ENCODE peak calls at places on chromosomes 5 and 9, in five cellular contexts. E is stomach, V is cardiac muscle cell, H is spleen, O is tibial nerve. A is an unnamed sample. For H3K36me3, the result is how much of the 10 kb centered on the place peaks cover.

GRCh38 chr5:2109566-2109965 is 226.8 kb upstream of the IRX4 start:
- DNase-seq in H (no peak), E (no peak), O (no peak), V (no peak), A (no peak)

GRCh38 chr5:87020099-87020934 is 247.4 kb upstream of the RASA1 start:
- DNase-seq in O (peak), V (peak), H (peak), E (no peak), A (no peak)

GRCh38 chr5:3517331-3517730 is 78.3 kb upstream of the IRX1 start:
- DNase-seq in H (no peak), V (no peak), E (no peak), O (no peak), A (no peak)

GRCh38 chr9:126860757-126861466 is 473 bp downstream of the ZBTB34 start:
- DNase-seq in E (peak), V (peak), O (no peak), H (peak), A (no peak)

GRCh38 chr5:149664666-149665415 is 65.3 kb upstream of the PPARGC1B start:
- DNase-seq in V (no peak), O (no peak), H (no peak), E (no peak), A (no peak)

GRCh38 chr9:134594376-134594941 is 47.1 kb upstream of the COL5A1 start:
- DNase-seq in V (no peak), O (no peak), E (no peak), H (no peak), A (no peak)

GRCh38 chr5:94157704-94158608 is 416.6 kb upstream of the POU5F2 start:
- DNase-seq in E (no peak), H (no peak), V (no peak), O (no peak), A (no peak)

GRCh38 chr5:125481506-125482455 is 735.3 kb upstream of the ZNF608 start:
- DNase-seq in H (no peak), V (no peak), O (no peak), E (no peak), A (no peak)

GRCh38 chr5:124408738-124409453 is 337.5 kb downstream of the ZNF608 start:
- DNase-seq in H (no peak), O (no peak), V (peak), E (no peak), A (peak)

GRCh38 chr5:96881511-96882115 is 5.3 kb downstream of the ERAP2 start:
- DNase-seq in H (no peak), E (no peak), O (no peak), V (peak), A (peak)

GRCh38 chr5:172972557-172972956 is 11.0 kb upstream of the ATP6V0E1 start:
- DNase-seq in O (no peak), E (no peak), V (no peak), H (no peak), A (no peak)

GRCh38 chr9:34218452-34218851 is 39.6 kb downstream of the UBAP1 start:
- DNase-seq in E (no peak), H (no peak), O (no peak), V (no peak), A (no peak)

GRCh38 chr5:91998774-91999173 is 615.7 kb upstream of the ARRDC3 start:
- DNase-seq in E (no peak), V (no peak), H (no peak), O (no peak), A (no peak)
- H3K36me3 ChIP-seq in E (under half), V (under half), H (under half), O (under half), A (under half)

GRCh38 chr5:159341145-159341544 is 10.9 kb upstream of the IL12B start:
- DNase-seq in O (no peak), V (no peak), H (no peak), E (no peak), A (no peak)
- H3K27ac ChIP-seq in O (no peak), V (no peak), H (no peak), E (no peak), A (no peak)

DNA sequence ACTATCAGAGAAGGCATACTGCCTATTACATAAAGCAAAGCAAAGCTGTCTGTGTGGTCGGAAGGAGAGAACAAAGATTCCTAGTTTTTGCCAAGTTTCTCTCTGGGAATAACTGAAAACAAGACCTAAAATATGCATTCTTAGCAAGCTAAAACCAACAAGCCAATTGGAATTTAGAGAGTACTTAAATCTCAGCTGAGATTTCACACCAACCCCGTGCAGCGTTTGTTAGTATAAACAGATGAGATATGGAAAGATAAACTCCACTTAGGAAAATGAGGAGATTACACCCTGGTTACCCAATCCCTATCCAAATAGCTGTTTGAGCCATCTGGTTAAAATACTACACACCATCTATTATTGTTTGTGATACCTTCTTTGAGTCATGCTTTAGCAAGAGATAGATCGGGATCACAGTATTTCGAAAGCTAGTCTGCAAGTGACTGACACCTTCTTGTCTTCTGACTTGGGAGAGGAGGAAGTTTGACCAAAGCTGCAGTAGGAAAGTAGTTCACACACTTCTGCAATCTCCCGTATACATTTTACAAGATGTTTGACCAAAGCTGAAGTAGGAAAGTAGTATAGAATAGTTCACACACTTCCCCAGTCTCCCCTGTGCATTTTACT is 18.2 kb downstream of the FAF2 start:
- DNase-seq in O (peak), E (no peak), H (no peak), V (peak), A (peak)
- H3K36me3 ChIP-seq in O (under half), E (under half), H (under half), V (under half), A (under half)

GRCh38 chr5:79464278-79464677 is 49.7 kb downstream of the HOMER1 start:
- DNase-seq in H (no peak), V (no peak), E (no peak), O (no peak), A (no peak)
- H3K27ac ChIP-seq in H (no peak), V (no peak), E (no peak), O (no peak), A (no peak)

GRCh38 chr5:98771389-98772109 is 1.9 kb upstream of the RGMB start:
- DNase-seq in H (no peak), V (peak), O (peak), E (peak), A (peak)

GRCh38 chr5:98773464-98774191 is at the start of gene RGMB:
- DNase-seq in H (peak), V (peak), O (peak), E (peak), A (peak)

GRCh38 chr5:98770911-98771322 is 2.5 kb upstream of the RGMB start:
- DNase-seq in V (peak), E (no peak), H (no peak), O (no peak), A (peak)

GRCh38 chr5:98773214-98773463 is 324 bp upstream of the RGMB start:
- DNase-seq in O (no peak), V (no peak), E (no peak), H (no peak), A (no peak)

DNA sequence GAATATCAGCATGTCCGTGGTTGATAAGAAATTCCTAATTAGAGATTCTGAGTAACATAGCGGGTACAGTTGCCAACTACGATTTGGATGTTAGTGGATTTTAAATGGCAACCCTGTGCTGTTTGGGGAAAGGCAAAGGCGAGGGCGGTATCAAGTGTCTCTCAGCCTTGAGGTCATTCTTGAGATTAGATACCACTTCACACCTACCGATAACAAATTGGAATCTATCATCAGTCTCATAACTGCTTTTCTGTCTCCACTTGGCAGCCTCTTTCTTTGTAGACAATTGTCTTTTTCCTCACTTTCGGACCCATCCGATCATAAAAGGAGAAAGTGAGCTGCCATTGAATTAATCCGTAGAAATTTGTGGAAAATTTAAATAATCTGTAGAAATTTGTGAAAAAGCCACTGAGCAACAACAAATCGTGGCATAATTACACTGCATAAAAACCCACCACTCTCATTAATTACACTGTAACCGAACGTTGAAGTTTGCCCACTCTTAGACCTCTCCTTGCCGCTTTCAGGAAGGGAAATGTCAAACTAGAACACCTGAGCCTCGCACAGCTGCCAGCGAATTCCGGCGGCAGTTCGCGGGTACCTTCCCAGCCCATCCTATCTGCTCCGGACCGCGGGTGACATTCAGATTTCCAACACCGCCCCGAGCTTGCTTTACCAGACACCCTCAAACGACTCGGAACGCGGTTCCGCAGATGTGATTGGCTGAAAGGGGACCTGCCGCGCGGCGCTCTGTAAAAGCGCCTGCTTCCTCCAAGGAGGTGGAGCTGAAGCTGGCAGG is 849 bp upstream of the RGMB start:
- DNase-seq in E (peak), O (no peak), H (peak), V (peak), A (peak)
- H3K36me3 ChIP-seq in E (under half), O (under half), H (under half), V (under half), A (under half)

GRCh38 chr9:98609646-98610045 is 99.1 kb downstream of the GABBR2 start:
- DNase-seq in O (no peak), V (no peak), H (peak), E (no peak), A (no peak)
- H3K27ac ChIP-seq in O (no peak), V (no peak), H (no peak), E (no peak), A (no peak)

GRCh38 chr5:142896325-142897007 is 126.3 kb downstream of the ARHGAP26 start:
- DNase-seq in E (no peak), H (no peak), O (no peak), V (no peak), A (no peak)

GRCh38 chr5:142888469-142889085 is 118.4 kb downstream of the ARHGAP26 start:
- DNase-seq in O (no peak), V (peak), H (no peak), E (no peak), A (no peak)

GRCh38 chr5:142894315-142894714 is 124.1 kb downstream of the ARHGAP26 start:
- DNase-seq in V (no peak), H (no peak), O (no peak), E (no peak), A (no peak)

GRCh38 chr5:142894749-142895148 is 124.6 kb downstream of the ARHGAP26 start:
- DNase-seq in O (no peak), E (no peak), H (no peak), V (peak), A (peak)

GRCh38 chr5:142892021-142892420 is 121.8 kb downstream of the ARHGAP26 start:
- DNase-seq in O (no peak), E (no peak), H (no peak), V (no peak), A (no peak)
- H3K36me3 ChIP-seq in O (under half), E (under half), H (under half), V (under half), A (under half)

GRCh38 chr5:157470616-157471015 is 10.6 kb downstream of the NIPAL4 start:
- DNase-seq in E (no peak), O (no peak), H (no peak), V (no peak), A (no peak)
- H3K27ac ChIP-seq in E (no peak), O (no peak), H (no peak), V (peak), A (no peak)

GRCh38 chr5:132408965-132409364 is 39.5 kb downstream of the SLC22A5 start:
- DNase-seq in O (no peak), V (no peak), H (no peak), E (no peak), A (no peak)
- H3K36me3 ChIP-seq in O (under half), V (under half), H (under half), E (under half), A (under half)

A was measured in astrocyte.